ENCODE peak calls at places on chromosomes 11 and 22, in five cellular contexts. N is mesenchymal stem cell, U is H1, G is trophoblast cell, F is neuronal stem cell. X is an unnamed sample.

GRCh38 chr11:64304032-64304315 is 1.4 kb upstream of the ESRRA start:
- DNase-seq in N (no peak), U (no peak), G (no peak), F (no peak), X (no peak)

GRCh38 chr11:48013269-48013901 is 33.0 kb downstream of the PTPRJ start:
- DNase-seq in N (peak), U (no peak), G (no peak), F (no peak), X (no peak)

GRCh38 chr22:24486501-24486921 is 8.6 kb upstream of the UPB1 start:
- DNase-seq in N (peak), U (no peak), G (no peak), F (no peak), X (no peak)

GRCh38 chr22:21754523-21755128 is 19.0 kb upstream of the YPEL1 start:
- DNase-seq in N (no peak), U (no peak), G (no peak), F (no peak), X (no peak)

GRCh38 chr22:43203471-43203981 is 16.6 kb upstream of the TTLL12 start:
- DNase-seq in N (no peak), U (peak), G (no peak), F (no peak), X (peak)

GRCh38 chr11:61297741-61298140 is 2.6 kb upstream of the VWCE start:
- DNase-seq in N (peak), U (no peak), G (peak), F (no peak), X (no peak)

GRCh38 chr11:47067401-47067800 is 109.3 kb downstream of the ARFGAP2 start:
- DNase-seq in N (no peak), U (no peak), G (peak), F (no peak), X (no peak)

GRCh38 chr11:69011624-69012091 is 1.4 kb downstream of the MRGPRF start:
- DNase-seq in N (no peak), U (no peak), G (no peak), F (no peak), X (no peak)

GRCh38 chr11:102192349-102193066 is 82.3 kb downstream of the YAP1 start:
- DNase-seq in N (peak), U (no peak), G (no peak), F (no peak), X (no peak)

GRCh38 chr11:129109701-129110100 is 82.4 kb downstream of the ARHGAP32 start:
- DNase-seq in N (no peak), U (no peak), G (no peak), F (no peak), X (no peak)

GRCh38 chr11:11022126-11022730 is 164.4 kb upstream of the ZBED5 start:
- DNase-seq in N (no peak), U (no peak), G (peak), F (no peak), X (no peak)

GRCh38 chr11:8083088-8083395 is 2.0 kb downstream of the TUB start:
- DNase-seq in N (no peak), U (no peak), G (no peak), F (no peak), X (no peak)

GRCh38 chr11:69100454-69101099 is 51.8 kb downstream of the TPCN2 start:
- DNase-seq in N (no peak), U (no peak), G (no peak), F (no peak), X (no peak)

GRCh38 chr11:116035972-116036371 is 531.8 kb upstream of the CADM1 start:
- DNase-seq in N (no peak), U (no peak), G (no peak), F (no peak), X (no peak)

GRCh38 chr22:27667121-27667843 is 134.3 kb downstream of the MN1 start:
- DNase-seq in N (no peak), U (no peak), G (no peak), F (no peak), X (no peak)

GRCh38 chr11:65802841-65803240 is 16.0 kb downstream of the OVOL1 start:
- DNase-seq in N (no peak), U (no peak), G (no peak), F (no peak), X (no peak)

GRCh38 chr22:50215297-50216049 is 14.7 kb downstream of the SELENOO start:
- DNase-seq in N (no peak), U (no peak), G (no peak), F (no peak), X (no peak)

GRCh38 chr11:36352919-36353318 is 56.8 kb downstream of the PRR5L start:
- DNase-seq in N (no peak), U (no peak), G (no peak), F (no peak), X (no peak)

GRCh38 chr11:125270711-125271110 is 106.2 kb downstream of the PKNOX2 start:
- DNase-seq in N (no peak), U (no peak), G (no peak), F (no peak), X (no peak)

GRCh38 chr22:30279389-30279788 is 9.9 kb downstream of the CASTOR1 start:
- DNase-seq in N (no peak), U (no peak), G (peak), F (no peak), X (no peak)

GRCh38 chr11:119585038-119585666 is 143.8 kb downstream of the NECTIN1 start:
- DNase-seq in N (no peak), U (peak), G (no peak), F (peak), X (peak)

GRCh38 chr11:64059339-64060176 is 23.8 kb downstream of the FLRT1 start:
- DNase-seq in N (no peak), U (peak), G (no peak), F (no peak), X (peak)

GRCh38 chr11:80860632-80861031 is 1419.8 kb upstream of the TENM4 start:
- DNase-seq in N (no peak), U (no peak), G (no peak), F (no peak), X (no peak)

GRCh38 chr22:46219650-46220049 is 30.4 kb downstream of the CDPF1 start:
- DNase-seq in N (no peak), U (no peak), G (no peak), F (no peak), X (no peak)

GRCh38 chr22:30178180-30179126 is 68.1 kb downstream of the LIF start:
- DNase-seq in N (no peak), U (no peak), G (no peak), F (no peak), X (no peak)

GRCh38 chr22:25663654-25664053 is 78.3 kb upstream of the MYO18B start:
- DNase-seq in N (no peak), U (no peak), G (no peak), F (no peak), X (no peak)

GRCh38 chr22:38474003-38474607 is 6.2 kb downstream of the KDELR3 start:
- DNase-seq in N (no peak), U (no peak), G (no peak), F (no peak), X (peak)

GRCh38 chr11:86990079-86990478 is 34.9 kb upstream of the FZD4 start:
- DNase-seq in N (peak), U (no peak), G (no peak), F (no peak), X (no peak)

GRCh38 chr11:70900540-70900939 is 351.8 kb downstream of the SHANK2 start:
- DNase-seq in N (no peak), U (no peak), G (no peak), F (no peak), X (no peak)

GRCh38 chr11:910044-910588 is 494 bp downstream of the CHID1 start:
- DNase-seq in N (no peak), U (no peak), G (no peak), F (no peak), X (no peak)

GRCh38 chr22:42299586-42300285 is 29.3 kb upstream of the TCF20 start:
- DNase-seq in N (no peak), U (no peak), G (no peak), F (no peak), X (peak)

GRCh38 chr11:112634551-112634950 is 326.7 kb upstream of the NCAM1 start:
- DNase-seq in N (no peak), U (no peak), G (peak), F (no peak), X (no peak)
- H2BK12ac ChIP-seq in N (no peak), U (no peak), G (no peak), F (no peak), X (no peak)

DNA sequence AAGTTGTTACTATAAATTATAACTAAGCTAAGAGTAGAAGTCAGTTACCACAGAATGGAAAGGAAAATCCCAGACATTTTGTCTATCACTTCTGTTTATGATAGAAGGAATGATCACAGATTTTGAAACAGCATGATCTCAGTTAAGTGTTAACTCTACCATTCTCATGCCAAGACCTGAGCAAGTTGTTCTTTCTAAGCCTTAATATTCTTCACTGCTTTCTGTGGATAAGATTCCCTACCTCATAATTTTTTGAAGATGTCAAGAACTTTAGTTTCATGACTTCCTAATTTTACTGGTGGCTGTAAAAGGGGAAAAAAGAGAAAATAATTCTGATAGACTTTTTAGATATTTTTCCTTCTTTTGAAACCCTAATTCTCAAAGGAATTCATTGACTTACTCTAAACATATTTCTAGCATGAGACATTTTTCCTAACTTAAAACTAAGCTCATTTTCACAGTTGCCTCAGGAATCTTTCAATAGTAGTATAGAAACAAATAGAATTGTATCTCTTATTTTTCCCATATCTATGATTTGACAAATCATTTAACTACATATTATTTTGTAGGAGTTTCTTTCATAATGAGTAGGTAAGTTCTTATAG is 520.0 kb upstream of the LUZP2 start:
- DNase-seq in N (peak), U (no peak), G (no peak), F (no peak), X (no peak)
- H3K18ac ChIP-seq in N (no peak), U (no peak), G (no peak), F (no peak), X (no peak)

GRCh38 chr22:45120440-45120839 is 43.3 kb upstream of the NUP50 start:
- DNase-seq in N (no peak), U (no peak), G (no peak), F (no peak), X (no peak)
- H2BK12ac ChIP-seq in N (no peak), U (no peak), G (no peak), F (no peak), X (no peak)

GRCh38 chr11:118401880-118402590 is 629 bp downstream of the ATP5MG start:
- DNase-seq in N (peak), U (peak), G (peak), F (peak), X (no peak)
- H3K18ac ChIP-seq in N (peak), U (no peak), G (peak), F (no peak), X (no peak)

DNA sequence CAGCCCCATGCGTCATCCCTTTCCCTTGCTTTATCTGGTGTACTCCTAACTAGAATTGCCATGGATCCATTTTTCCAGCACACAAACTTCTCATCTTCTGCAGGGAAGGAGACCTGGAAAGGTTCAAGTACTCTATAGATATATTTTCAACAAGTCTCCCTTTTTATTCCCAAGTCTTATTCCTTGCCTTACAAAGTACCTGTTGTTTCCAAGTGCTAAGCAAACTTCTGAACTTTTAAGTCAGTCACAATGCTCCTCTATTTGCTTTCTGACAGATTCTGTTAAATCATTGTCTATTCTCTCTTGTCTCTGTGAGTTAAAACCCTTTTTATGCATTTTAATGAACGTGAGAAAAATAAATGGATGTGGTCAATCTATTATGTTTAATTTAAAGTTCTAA is 20.4 kb downstream of the CCDC73 start:
- DNase-seq in N (no peak), U (no peak), G (no peak), F (no peak), X (no peak)
- H2BK12ac ChIP-seq in N (no peak), U (no peak), G (no peak), F (no peak), X (no peak)

GRCh38 chr11:90449643-90450042 is 226.8 kb upstream of the CHORDC1 start:
- DNase-seq in N (no peak), U (no peak), G (no peak), F (no peak), X (no peak)

GRCh38 chr11:90447651-90448050 is 224.8 kb upstream of the CHORDC1 start:
- DNase-seq in N (no peak), U (no peak), G (no peak), F (no peak), X (no peak)

GRCh38 chr11:90448280-90448679 is 225.4 kb upstream of the CHORDC1 start:
- DNase-seq in N (no peak), U (no peak), G (no peak), F (no peak), X (no peak)

GRCh38 chr11:90453525-90453924 is 230.7 kb upstream of the CHORDC1 start:
- DNase-seq in N (no peak), U (no peak), G (no peak), F (no peak), X (no peak)
- H3K18ac ChIP-seq in N (no peak), U (no peak), G (no peak), F (no peak), X (no peak)

DNA sequence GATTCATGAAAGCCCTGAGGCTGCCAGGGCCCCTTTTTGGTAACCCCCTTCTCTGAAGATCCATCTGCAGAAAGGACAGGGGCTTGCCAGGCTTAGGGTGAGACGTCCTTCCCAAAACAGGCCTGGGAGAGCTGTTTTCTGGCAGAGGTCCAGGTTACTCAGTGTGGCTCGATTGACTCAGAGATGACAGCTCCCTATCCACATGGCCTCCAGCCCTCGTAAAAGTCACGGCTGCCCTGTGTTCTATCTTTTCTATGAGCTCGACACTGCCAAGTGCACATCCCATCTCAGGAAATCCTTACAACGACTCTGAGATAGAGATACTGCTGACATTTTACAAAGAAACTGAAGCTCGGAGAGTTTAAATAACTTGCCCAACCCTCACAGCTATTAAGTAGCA is 20.4 kb downstream of the ADAMTS8 start:
- DNase-seq in N (peak), U (no peak), G (no peak), F (no peak), X (no peak)
- H2BK12ac ChIP-seq in N (no peak), U (no peak), G (no peak), F (no peak), X (no peak)

GRCh38 chr11:96199563-96200025 is 143.4 kb downstream of the MAML2 start:
- DNase-seq in N (peak), U (no peak), G (peak), F (no peak), X (no peak)

GRCh38 chr11:96197801-96198465 is 145.1 kb downstream of the MAML2 start:
- DNase-seq in N (no peak), U (no peak), G (no peak), F (no peak), X (no peak)

GRCh38 chr11:96197221-96197620 is 145.8 kb downstream of the MAML2 start:
- DNase-seq in N (no peak), U (no peak), G (no peak), F (no peak), X (no peak)

GRCh38 chr11:96198466-96198808 is 144.6 kb downstream of the MAML2 start:
- DNase-seq in N (no peak), U (no peak), G (no peak), F (no peak), X (no peak)

DNA sequence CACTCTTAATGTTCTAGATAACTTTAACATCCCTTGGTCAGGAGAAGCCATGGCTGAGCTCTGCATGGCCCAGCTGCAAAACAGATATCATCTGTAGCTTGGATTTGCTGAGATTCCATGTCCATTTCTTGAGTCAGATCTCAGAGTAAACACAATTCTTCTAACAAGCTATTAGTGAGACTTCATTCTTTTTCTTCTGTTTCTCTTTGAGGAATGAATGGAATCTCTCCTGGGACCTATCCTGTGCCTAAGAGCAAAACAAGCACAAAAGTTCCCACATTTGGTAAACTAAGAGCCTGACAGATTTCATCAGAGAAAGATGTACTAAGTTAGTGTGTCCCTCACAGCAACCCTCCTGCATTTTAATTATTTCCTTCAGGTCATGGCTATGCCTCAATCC is 142.8 kb downstream of the MAML2 start:
- DNase-seq in N (peak), U (no peak), G (peak), F (no peak), X (no peak)
- H3K18ac ChIP-seq in N (peak), U (no peak), G (no peak), F (no peak), X (no peak)

DNA sequence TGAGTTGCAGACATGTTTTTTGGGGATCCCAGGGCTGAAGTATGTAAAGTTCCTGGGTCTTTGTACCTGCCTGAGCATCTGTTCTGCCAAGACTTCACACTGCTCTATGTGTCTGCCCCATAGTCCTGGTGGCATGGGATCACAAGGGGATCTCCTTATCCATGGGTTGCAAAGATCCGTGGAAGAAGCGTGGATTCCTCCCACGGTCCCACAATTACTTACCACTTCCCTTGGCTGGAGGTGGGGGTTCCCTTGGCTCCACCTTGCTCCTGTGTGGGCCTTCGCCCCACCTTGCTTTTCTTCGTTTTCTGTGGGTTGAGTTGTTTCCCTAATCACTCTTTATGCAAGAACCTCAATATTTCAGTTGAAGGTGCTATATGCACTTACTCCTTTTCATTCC is 157.4 kb upstream of the CHORDC1 start:
- DNase-seq in N (no peak), U (no peak), G (no peak), F (no peak), X (no peak)
- H2BK12ac ChIP-seq in N (no peak), U (no peak), G (no peak), F (no peak), X (no peak)

X was measured in H9.